ENCODE peak calls at places on chromosomes 13 and 19, in four cellular contexts. One of them, this sample, is unnamed.
A peak's percentile ranks its signal among the peaks of the same experiment; 100 is the strongest.

GRCh38 chr13:28137556-28137955 is 789 bp upstream of the PAN3 start:
- DNase-seq in cardiac muscle cell: no peak
- DNase-seq in fibroblast of pulmonary artery: peak; percentile 13
- DNase-seq in heart left ventricle: no peak
- DNase-seq in this sample: no peak

GRCh38 chr13:25001807-25002206 is 94.1 kb upstream of the PABPC3 start:
- DNase-seq in fibroblast of pulmonary artery: no peak
- DNase-seq in cardiac muscle cell: no peak
- DNase-seq in heart left ventricle: no peak
- DNase-seq in this sample: no peak

GRCh38 chr19:39539165-39539518 is 819 bp downstream of the EID2 start:
- DNase-seq in cardiac muscle cell: peak; percentile 54
- DNase-seq in fibroblast of pulmonary artery: peak; percentile 46
- DNase-seq in heart left ventricle: no peak
- DNase-seq in this sample: peak; percentile 36

GRCh38 chr19:40165362-40165937 is 25.8 kb upstream of the MAP3K10 start:
- DNase-seq in cardiac muscle cell: peak; percentile 56
- DNase-seq in heart left ventricle: peak; percentile 49
- DNase-seq in fibroblast of pulmonary artery: peak; percentile 49
- DNase-seq in this sample: peak; percentile 29

GRCh38 chr13:50842246-50842645 is 1.2 kb downstream of the DLEU7 start:
- DNase-seq in cardiac muscle cell: no peak
- DNase-seq in fibroblast of pulmonary artery: no peak
- DNase-seq in heart left ventricle: no peak
- DNase-seq in this sample: no peak

GRCh38 chr19:49767380-49767779 is 579 bp downstream of the AP2A1 start:
- DNase-seq in fibroblast of pulmonary artery: no peak
- DNase-seq in cardiac muscle cell: peak; percentile 30
- DNase-seq in heart left ventricle: no peak
- DNase-seq in this sample: no peak

GRCh38 chr13:110044521-110045200 is 258.3 kb upstream of the IRS2 start:
- DNase-seq in heart left ventricle: no peak
- DNase-seq in cardiac muscle cell: no peak
- DNase-seq in fibroblast of pulmonary artery: peak; percentile 14
- DNase-seq in this sample: peak; percentile 93

GRCh38 chr19:16361254-16361653 is 36.6 kb downstream of the KLF2 start:
- DNase-seq in heart left ventricle: no peak
- DNase-seq in fibroblast of pulmonary artery: no peak
- DNase-seq in cardiac muscle cell: no peak
- DNase-seq in this sample: peak; percentile 33

GRCh38 chr13:52950436-52950960 is 78.1 kb upstream of the OLFM4 start:
- DNase-seq in cardiac muscle cell: no peak
- DNase-seq in fibroblast of pulmonary artery: no peak
- DNase-seq in heart left ventricle: no peak
- DNase-seq in this sample: no peak

GRCh38 chr19:53192771-53193533 is at the start of gene ZNF665:
- DNase-seq in fibroblast of pulmonary artery: peak; percentile 87
- DNase-seq in heart left ventricle: peak; percentile 92
- DNase-seq in cardiac muscle cell: peak; percentile 91
- DNase-seq in this sample: peak; percentile 83

GRCh38 chr19:42105358-42105757 is 26.9 kb downstream of the POU2F2 start:
- DNase-seq in cardiac muscle cell: no peak
- DNase-seq in heart left ventricle: no peak
- DNase-seq in fibroblast of pulmonary artery: no peak
- DNase-seq in this sample: no peak

GRCh38 chr19:44809856-44810554 is 1.1 kb downstream of the BCAM start:
- DNase-seq in heart left ventricle: no peak
- DNase-seq in fibroblast of pulmonary artery: no peak
- DNase-seq in cardiac muscle cell: no peak
- DNase-seq in this sample: no peak

GRCh38 chr19:37997911-37998344 is 90.9 kb downstream of the SIPA1L3 start:
- DNase-seq in fibroblast of pulmonary artery: peak; percentile 89
- DNase-seq in heart left ventricle: no peak
- DNase-seq in cardiac muscle cell: no peak
- DNase-seq in this sample: peak; percentile 92

GRCh38 chr13:110714798-110715394 is 1.4 kb downstream of the ING1 start:
- DNase-seq in cardiac muscle cell: peak; percentile 63
- DNase-seq in fibroblast of pulmonary artery: peak; percentile 50
- DNase-seq in heart left ventricle: peak; percentile 73
- DNase-seq in this sample: no peak

GRCh38 chr13:76972430-76972829 is 19.5 kb upstream of the CLN5 start:
- DNase-seq in cardiac muscle cell: peak; percentile 17
- DNase-seq in heart left ventricle: no peak
- DNase-seq in fibroblast of pulmonary artery: peak; percentile 33
- DNase-seq in this sample: no peak

DNA sequence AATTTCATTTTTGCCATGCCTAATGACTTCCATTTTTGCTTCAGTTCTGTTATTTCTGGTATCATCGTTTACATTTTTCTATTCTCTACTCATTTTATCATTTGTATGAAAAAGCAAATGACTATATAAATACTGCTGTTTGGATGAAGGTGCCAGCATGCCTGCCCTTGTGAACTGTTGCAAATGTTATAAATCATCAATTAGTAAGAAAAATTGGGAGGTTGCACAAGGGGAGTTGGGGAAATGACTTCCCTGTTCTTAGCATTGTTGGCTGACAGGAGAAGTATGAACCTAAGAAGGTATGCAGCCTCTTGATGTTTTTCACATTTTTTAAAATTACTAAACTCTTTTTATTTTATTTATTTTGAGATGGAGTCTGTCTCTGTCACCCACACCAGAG is 15.1 kb downstream of the SAFB start:
- DNase-seq in fibroblast of pulmonary artery: no peak
- DNase-seq in cardiac muscle cell: no peak
- DNase-seq in heart left ventricle: no peak
- DNase-seq in this sample: peak; percentile 89
- TF ChIP-seq CTCF in fibroblast of pulmonary artery: no peak
- TF ChIP-seq CTCF in cardiac muscle cell: no peak
- TF ChIP-seq CTCF in heart left ventricle: no peak
- TF ChIP-seq CTCF in this sample: no peak

GRCh38 chr13:99351772-99352171 is 44.6 kb upstream of the GPR183 start:
- DNase-seq in cardiac muscle cell: no peak
- DNase-seq in heart left ventricle: no peak
- DNase-seq in fibroblast of pulmonary artery: no peak
- DNase-seq in this sample: no peak
- H3K4me3 ChIP-seq in cardiac muscle cell: no peak overlapping the region
- H3K4me3 ChIP-seq in heart left ventricle: no peak overlapping the region
- H3K4me3 ChIP-seq in fibroblast of pulmonary artery: no peak overlapping the region
- H3K4me3 ChIP-seq in this sample: no peak overlapping the region

GRCh38 chr13:91922969-91923592 is 524.7 kb downstream of the GPC5 start:
- DNase-seq in fibroblast of pulmonary artery: peak; percentile 5
- DNase-seq in cardiac muscle cell: peak; percentile 40
- DNase-seq in heart left ventricle: no peak
- DNase-seq in this sample: no peak
- TF ChIP-seq CTCF in fibroblast of pulmonary artery: no peak
- TF ChIP-seq CTCF in cardiac muscle cell: peak; percentile 25
- TF ChIP-seq CTCF in heart left ventricle: no peak
- TF ChIP-seq CTCF in this sample: no peak

GRCh38 chr19:17766543-17767131 is 15.4 kb downstream of the FCHO1 start:
- DNase-seq in fibroblast of pulmonary artery: peak; percentile 90
- DNase-seq in heart left ventricle: peak; percentile 86
- DNase-seq in cardiac muscle cell: peak; percentile 88
- DNase-seq in this sample: peak; percentile 77
- H3K4me3 ChIP-seq in fibroblast of pulmonary artery: peak overlapping the region; percentile 27
- H3K4me3 ChIP-seq in heart left ventricle: peak overlapping the region; percentile 25
- H3K4me3 ChIP-seq in cardiac muscle cell: no peak overlapping the region
- H3K4me3 ChIP-seq in this sample: peak overlapping the region; percentile 44

GRCh38 chr13:31967155-31967554 is 64.4 kb upstream of the FRY start:
- DNase-seq in fibroblast of pulmonary artery: no peak
- DNase-seq in cardiac muscle cell: no peak
- DNase-seq in heart left ventricle: no peak
- DNase-seq in this sample: no peak
- TF ChIP-seq CTCF in fibroblast of pulmonary artery: no peak
- TF ChIP-seq CTCF in cardiac muscle cell: peak; percentile 5
- TF ChIP-seq CTCF in heart left ventricle: no peak
- TF ChIP-seq CTCF in this sample: no peak

DNA sequence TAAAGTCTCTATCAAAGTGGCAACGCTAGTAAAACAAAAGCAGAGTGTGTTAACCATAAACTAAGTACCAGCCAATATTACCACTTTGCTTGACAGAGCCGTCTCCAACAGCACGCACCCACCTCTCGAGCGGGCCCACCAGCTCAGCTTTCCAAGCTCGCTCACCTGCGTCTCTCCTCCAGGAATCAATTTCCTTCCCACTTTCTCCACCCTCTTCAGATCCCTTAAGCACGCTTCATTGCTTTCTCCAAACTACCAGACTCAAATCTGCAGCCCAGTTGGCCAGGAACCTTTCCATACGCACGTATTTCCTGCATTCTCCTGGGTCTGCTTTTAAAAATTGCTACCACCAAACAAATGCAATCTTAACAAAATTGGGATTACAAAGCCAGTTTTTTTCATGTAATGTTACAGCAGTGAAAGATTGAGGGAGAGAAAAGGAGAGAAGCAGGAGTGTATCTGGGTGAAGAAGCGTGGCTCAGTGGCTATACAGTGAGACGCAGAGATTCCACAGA is 1.5 kb downstream of the ENOX1 start:
- DNase-seq in cardiac muscle cell: no peak
- DNase-seq in fibroblast of pulmonary artery: no peak
- DNase-seq in heart left ventricle: no peak
- DNase-seq in this sample: no peak
- H3K4me3 ChIP-seq in cardiac muscle cell: peak overlapping the region; percentile 65
- H3K4me3 ChIP-seq in fibroblast of pulmonary artery: peak overlapping the region; percentile 65
- H3K4me3 ChIP-seq in heart left ventricle: peak overlapping the region; percentile 68
- H3K4me3 ChIP-seq in this sample: peak overlapping the region; percentile 70

GRCh38 chr13:112968380-112968909 is 569 bp upstream of the MCF2L start:
- DNase-seq in fibroblast of pulmonary artery: no peak
- DNase-seq in cardiac muscle cell: peak; percentile 39
- DNase-seq in heart left ventricle: peak; percentile 76
- DNase-seq in this sample: no peak
- TF ChIP-seq CTCF in fibroblast of pulmonary artery: no peak
- TF ChIP-seq CTCF in cardiac muscle cell: no peak
- TF ChIP-seq CTCF in heart left ventricle: no peak
- TF ChIP-seq CTCF in this sample: no peak

DNA sequence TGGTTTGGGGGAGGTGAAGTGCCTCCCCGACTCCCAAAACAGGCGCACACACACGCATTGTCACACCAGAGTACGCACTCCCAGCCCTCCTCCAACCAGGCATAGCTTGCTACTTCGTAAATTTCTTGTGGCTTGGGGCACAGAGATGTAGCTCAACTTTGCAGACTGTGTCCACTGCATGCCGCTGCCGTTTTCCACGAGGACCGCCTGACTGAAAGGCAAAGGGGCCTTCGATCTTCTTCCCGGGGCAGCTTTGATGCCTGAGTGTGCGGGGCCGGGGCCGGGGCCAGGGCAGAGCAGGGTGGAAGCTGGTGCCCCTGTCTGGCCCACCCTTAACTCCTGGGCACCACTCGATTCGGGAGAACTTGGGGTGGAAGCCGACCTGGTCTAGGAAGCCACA is 5.7 kb upstream of the TSHZ3 start:
- DNase-seq in cardiac muscle cell: no peak
- DNase-seq in heart left ventricle: no peak
- DNase-seq in fibroblast of pulmonary artery: no peak
- DNase-seq in this sample: no peak
- H3K4me3 ChIP-seq in cardiac muscle cell: no peak overlapping the region
- H3K4me3 ChIP-seq in heart left ventricle: no peak overlapping the region
- H3K4me3 ChIP-seq in fibroblast of pulmonary artery: no peak overlapping the region
- H3K4me3 ChIP-seq in this sample: no peak overlapping the region

GRCh38 chr19:13718733-13719132 is 45.6 kb upstream of the MRI1 start:
- DNase-seq in fibroblast of pulmonary artery: peak; percentile 34
- DNase-seq in heart left ventricle: peak; percentile 58
- DNase-seq in cardiac muscle cell: peak; percentile 60
- DNase-seq in this sample: peak; percentile 89
- TF ChIP-seq CTCF in fibroblast of pulmonary artery: no peak
- TF ChIP-seq CTCF in heart left ventricle: peak; percentile 48
- TF ChIP-seq CTCF in cardiac muscle cell: no peak
- TF ChIP-seq CTCF in this sample: peak; percentile 56

This sample was measured in AG10803.